ENCODE peak calls at places on chromosomes 16 and 17, in nine cellular contexts. B is SJSA1; Z is A549; L is amygdala; T is activated naive CD4-positive, alpha-beta T cell; S is SK-N-SH; R is activated T-helper 9 cell treated with anti-CD3 and anti-CD28 coated beads, Interleukin-2, amount 50 U/mL, for 16 hours; D is stimulated activated CD4-positive, alpha-beta T cell treated with anti-CD3 and anti-CD28 coated beads, TNF-alpha, amount 100 ng/mL, for 24 hours; U is posterior vena cava. J is an unnamed sample.

GRCh38 chr16:71344315-71344905 is 14.1 kb upstream of the CALB2 start:
- DNase-seq in B (no peak), Z (no peak), L (no peak), T (no peak), S (no peak), R (no peak), D (no peak), U (no peak), J (peak)

GRCh38 chr17:15955793-15956541 is 11.0 kb downstream of the ADORA2B start:
- DNase-seq in B (peak), Z (no peak), L (no peak), T (no peak), S (no peak), R (no peak), D (no peak), U (peak), J (no peak)

GRCh38 chr16:12917653-12918052 is 16.3 kb downstream of the SHISA9 start:
- DNase-seq in B (no peak), Z (peak), L (no peak), T (no peak), S (no peak), R (no peak), D (no peak), U (no peak), J (no peak)

GRCh38 chr17:43384476-43384862 is 14.3 kb upstream of the ARL4D start:
- DNase-seq in B (no peak), Z (no peak), L (no peak), T (no peak), S (no peak), R (no peak), D (no peak), U (no peak), J (no peak)

GRCh38 chr16:324451-325334 is 27.8 kb downstream of the AXIN1 start:
- DNase-seq in B (no peak), Z (no peak), L (no peak), T (no peak), S (no peak), R (peak), D (peak), U (no peak), J (peak)

GRCh38 chr17:14158707-14159106 is 78.0 kb downstream of the CDRT15 start:
- DNase-seq in B (no peak), Z (no peak), L (no peak), T (no peak), S (no peak), R (no peak), D (no peak), U (no peak), J (no peak)

GRCh38 chr17:75077490-75078096 is 10.2 kb upstream of the SLC16A5 start:
- DNase-seq in B (no peak), Z (no peak), L (peak), T (peak), S (no peak), R (peak), D (no peak), U (peak), J (peak)

GRCh38 chr16:49442805-49443204 is 69.2 kb downstream of the C16orf78 start:
- DNase-seq in B (no peak), Z (no peak), L (no peak), T (no peak), S (no peak), R (no peak), D (no peak), U (peak), J (peak)

GRCh38 chr17:35605753-35606152 is 18.6 kb downstream of the AP2B1 start:
- DNase-seq in B (no peak), Z (no peak), L (no peak), T (no peak), S (no peak), R (no peak), D (no peak), U (no peak), J (no peak)

GRCh38 chr17:13541032-13541480 is 60.7 kb downstream of the HS3ST3A1 start:
- DNase-seq in B (peak), Z (peak), L (no peak), T (no peak), S (no peak), R (no peak), D (no peak), U (no peak), J (no peak)

GRCh38 chr17:38867179-38867994 is 2.5 kb upstream of the LASP1 start:
- DNase-seq in B (peak), Z (peak), L (peak), T (peak), S (no peak), R (peak), D (peak), U (no peak), J (peak)

GRCh38 chr17:82876149-82876548 is 36.3 kb upstream of the ZNF750 start:
- DNase-seq in B (peak), Z (no peak), L (no peak), T (no peak), S (no peak), R (no peak), D (no peak), U (peak), J (no peak)

GRCh38 chr17:57257911-57258885 is 1.9 kb downstream of the MSI2 start:
- DNase-seq in B (peak), Z (no peak), L (peak), T (no peak), S (no peak), R (no peak), D (no peak), U (no peak), J (peak)

GRCh38 chr17:28193241-28193640 is 125.8 kb upstream of the TMEM97 start:
- DNase-seq in B (no peak), Z (no peak), L (peak), T (no peak), S (no peak), R (no peak), D (no peak), U (no peak), J (no peak)

GRCh38 chr17:68470959-68471358 is 13.7 kb upstream of the WIPI1 start:
- DNase-seq in B (no peak), Z (no peak), L (no peak), T (no peak), S (no peak), R (no peak), D (no peak), U (no peak), J (no peak)

GRCh38 chr17:48954300-48954755 is 9.7 kb upstream of the SNF8 start:
- DNase-seq in B (peak), Z (peak), L (no peak), T (no peak), S (no peak), R (no peak), D (no peak), U (no peak), J (peak)

GRCh38 chr16:83187404-83187803 is 560.6 kb downstream of the CDH13 start:
- DNase-seq in B (peak), Z (no peak), L (no peak), T (no peak), S (no peak), R (no peak), D (no peak), U (no peak), J (no peak)

GRCh38 chr16:10840703-10841102 is 22.1 kb upstream of the TVP23A start:
- DNase-seq in B (no peak), Z (no peak), L (no peak), T (no peak), S (no peak), R (no peak), D (no peak), U (no peak), J (no peak)

GRCh38 chr16:68466174-68466573 is 17.9 kb upstream of the SMPD3 start:
- DNase-seq in B (no peak), Z (no peak), L (no peak), T (no peak), S (no peak), R (no peak), D (no peak), U (no peak), J (no peak)

GRCh38 chr16:12546918-12547607 is 256.6 kb downstream of the CPPED1 start:
- DNase-seq in B (no peak), Z (no peak), L (no peak), T (no peak), S (no peak), R (no peak), D (no peak), U (no peak), J (peak)

GRCh38 chr16:89103156-89103555 is 9.5 kb downstream of the ACSF3 start:
- DNase-seq in B (no peak), Z (no peak), L (no peak), T (no peak), S (no peak), R (no peak), D (no peak), U (peak), J (no peak)

GRCh38 chr16:19294156-19294649 is 8.7 kb downstream of the CLEC19A start:
- DNase-seq in B (no peak), Z (peak), L (peak), T (no peak), S (no peak), R (peak), D (peak), U (no peak), J (no peak)

GRCh38 chr16:78183886-78184553 is 84.6 kb downstream of the WWOX start:
- DNase-seq in B (no peak), Z (no peak), L (peak), T (no peak), S (peak), R (no peak), D (no peak), U (no peak), J (peak)

GRCh38 chr17:31917065-31917529 is 15.6 kb upstream of the UTP6 start:
- DNase-seq in B (no peak), Z (no peak), L (no peak), T (no peak), S (no peak), R (no peak), D (no peak), U (no peak), J (no peak)

GRCh38 chr17:69710926-69711325 is 296.4 kb downstream of the MAP2K6 start:
- DNase-seq in B (no peak), Z (no peak), L (no peak), T (no peak), S (no peak), R (no peak), D (no peak), U (no peak), J (no peak)

GRCh38 chr17:68718924-68719323 is 117.8 kb upstream of the FAM20A start:
- DNase-seq in B (no peak), Z (no peak), L (no peak), T (no peak), S (no peak), R (no peak), D (no peak), U (no peak), J (no peak)

GRCh38 chr16:51390877-51391276 is 239.8 kb upstream of the SALL1 start:
- DNase-seq in B (no peak), Z (no peak), L (no peak), T (no peak), S (no peak), R (no peak), D (no peak), U (no peak), J (no peak)

GRCh38 chr16:54277845-54278703 is 8.5 kb downstream of the IRX3 start:
- DNase-seq in B (no peak), Z (no peak), L (peak), T (no peak), S (peak), R (no peak), D (no peak), U (no peak), J (no peak)

GRCh38 chr16:48641770-48642169 is 31.8 kb upstream of the N4BP1 start:
- DNase-seq in B (no peak), Z (no peak), L (no peak), T (no peak), S (no peak), R (no peak), D (no peak), U (no peak), J (no peak)

GRCh38 chr16:89026121-89026612 is 49.2 kb upstream of the CBFA2T3 start:
- DNase-seq in B (no peak), Z (no peak), L (no peak), T (no peak), S (no peak), R (peak), D (no peak), U (peak), J (no peak)

GRCh38 chr16:80751167-80751566 is 53.2 kb downstream of the CDYL2 start:
- DNase-seq in B (no peak), Z (no peak), L (no peak), T (no peak), S (no peak), R (no peak), D (no peak), U (no peak), J (no peak)

GRCh38 chr16:2366660-2367309 is 26.3 kb upstream of the ABCA3 start:
- DNase-seq in B (no peak), Z (no peak), L (no peak), T (no peak), S (no peak), R (no peak), D (no peak), U (no peak), J (no peak)

GRCh38 chr16:56340416-56340815 is 84.9 kb downstream of the AMFR start:
- DNase-seq in B (no peak), Z (no peak), L (no peak), T (no peak), S (no peak), R (no peak), D (no peak), U (no peak), J (no peak)

J was measured in NCI-H146.